ENCODE peak calls at places on chromosomes 13 and 19, in eight cellular contexts. S is GM23338, G is K562, R is HL-60, F is SK-N-SH, Y is HCT116, I is HepG2, W is Panc1. V is an unnamed sample.

GRCh38 chr13:63288576-63288975 is 1872.9 kb upstream of the PCDH20 start:
- DNase-seq in S (no peak), G (no peak), R (no peak), F (no peak), Y (no peak), I (no peak), W (no peak), V (no peak)

GRCh38 chr13:84570831-84571230 is 688.6 kb upstream of the SLITRK1 start:
- DNase-seq in S (no peak), G (no peak), R (no peak), F (no peak), Y (no peak), I (no peak), W (no peak), V (no peak)

GRCh38 chr13:114101831-114102520 is 30.4 kb downstream of the RASA3 start:
- DNase-seq in S (no peak), G (no peak), R (no peak), F (peak), Y (no peak), I (no peak), W (no peak), V (no peak)

GRCh38 chr13:25329706-25330105 is 28.3 kb downstream of the NUP58 start:
- DNase-seq in S (no peak), G (no peak), R (peak), F (no peak), Y (no peak), I (no peak), W (no peak), V (no peak)

GRCh38 chr13:110233181-110233641 is 73.7 kb downstream of the COL4A1 start:
- DNase-seq in S (no peak), G (no peak), R (no peak), F (peak), Y (no peak), I (no peak), W (no peak), V (no peak)

GRCh38 chr13:43878897-43879322 is 630 bp downstream of the CCDC122 start:
- DNase-seq in S (peak), G (no peak), R (peak), F (no peak), Y (no peak), I (peak), W (no peak), V (peak)

GRCh38 chr19:5579286-5579685 is 11.5 kb upstream of the TINCR start:
- DNase-seq in S (no peak), G (no peak), R (no peak), F (no peak), Y (no peak), I (no peak), W (no peak), V (no peak)

GRCh38 chr19:18839465-18840287 is 7.9 kb downstream of the UPF1 start:
- DNase-seq in S (peak), G (no peak), R (no peak), F (no peak), Y (no peak), I (peak), W (no peak), V (no peak)

GRCh38 chr19:10935371-10936059 is 6.9 kb downstream of the TIMM29 start:
- DNase-seq in S (no peak), G (peak), R (no peak), F (no peak), Y (no peak), I (no peak), W (no peak), V (no peak)

GRCh38 chr13:45674908-45675307 is 27.2 kb upstream of the CBY2 start:
- DNase-seq in S (peak), G (no peak), R (no peak), F (peak), Y (no peak), I (no peak), W (no peak), V (no peak)

GRCh38 chr13:52128714-52129700 is at the start of gene NEK5:
- DNase-seq in S (peak), G (peak), R (peak), F (peak), Y (peak), I (peak), W (no peak), V (no peak)

GRCh38 chr13:40306817-40307216 is 359.6 kb downstream of the FOXO1 start:
- DNase-seq in S (no peak), G (no peak), R (no peak), F (no peak), Y (no peak), I (no peak), W (no peak), V (no peak)

GRCh38 chr13:31242935-31243334 is 43.2 kb downstream of the B3GLCT start:
- DNase-seq in S (no peak), G (no peak), R (no peak), F (no peak), Y (no peak), I (no peak), W (no peak), V (no peak)

GRCh38 chr19:13014101-13014920 is 19.0 kb downstream of the NFIX start:
- DNase-seq in S (peak), G (no peak), R (peak), F (no peak), Y (no peak), I (no peak), W (no peak), V (no peak)

GRCh38 chr13:54658771-54659170 is 1630.2 kb downstream of the OLFM4 start:
- DNase-seq in S (no peak), G (no peak), R (no peak), F (no peak), Y (no peak), I (no peak), W (no peak), V (no peak)

GRCh38 chr19:49506575-49507105 is 5.8 kb upstream of the FCGRT start:
- DNase-seq in S (peak), G (peak), R (peak), F (peak), Y (no peak), I (peak), W (no peak), V (no peak)

GRCh38 chr19:32971012-32971595 is 654 bp downstream of the CEP89 start:
- DNase-seq in S (no peak), G (no peak), R (no peak), F (peak), Y (no peak), I (no peak), W (no peak), V (no peak)

GRCh38 chr13:109204657-109205056 is 575.2 kb downstream of the MYO16 start:
- DNase-seq in S (no peak), G (no peak), R (no peak), F (no peak), Y (no peak), I (no peak), W (no peak), V (no peak)

GRCh38 chr13:104025303-104025702 is 959.1 kb upstream of the SLC10A2 start:
- DNase-seq in S (no peak), G (no peak), R (no peak), F (no peak), Y (no peak), I (no peak), W (no peak), V (no peak)

GRCh38 chr19:19661141-19661674 is 2.3 kb downstream of the ATP13A1 start:
- DNase-seq in S (no peak), G (no peak), R (no peak), F (no peak), Y (no peak), I (no peak), W (no peak), V (no peak)

GRCh38 chr13:23466144-23467002 is 32.9 kb upstream of the SACS start:
- DNase-seq in S (peak), G (peak), R (peak), F (peak), Y (peak), I (peak), W (peak), V (peak)

GRCh38 chr19:13868663-13869062 is 8.3 kb upstream of the NANOS3 start:
- DNase-seq in S (no peak), G (no peak), R (no peak), F (no peak), Y (no peak), I (no peak), W (no peak), V (no peak)

GRCh38 chr19:13189600-13189999 is 39.4 kb downstream of the IER2 start:
- DNase-seq in S (no peak), G (no peak), R (no peak), F (no peak), Y (no peak), I (peak), W (no peak), V (no peak)

GRCh38 chr19:35164418-35164817 is 9.9 kb downstream of the FXYD5 start:
- DNase-seq in S (no peak), G (no peak), R (no peak), F (no peak), Y (peak), I (no peak), W (no peak), V (no peak)

GRCh38 chr13:84362777-84363176 is 480.5 kb upstream of the SLITRK1 start:
- DNase-seq in S (peak), G (no peak), R (no peak), F (no peak), Y (no peak), I (no peak), W (no peak), V (no peak)

GRCh38 chr19:3343619-3344502 is 22.5 kb upstream of the NFIC start:
- DNase-seq in S (peak), G (peak), R (peak), F (peak), Y (peak), I (peak), W (no peak), V (no peak)

DNA sequence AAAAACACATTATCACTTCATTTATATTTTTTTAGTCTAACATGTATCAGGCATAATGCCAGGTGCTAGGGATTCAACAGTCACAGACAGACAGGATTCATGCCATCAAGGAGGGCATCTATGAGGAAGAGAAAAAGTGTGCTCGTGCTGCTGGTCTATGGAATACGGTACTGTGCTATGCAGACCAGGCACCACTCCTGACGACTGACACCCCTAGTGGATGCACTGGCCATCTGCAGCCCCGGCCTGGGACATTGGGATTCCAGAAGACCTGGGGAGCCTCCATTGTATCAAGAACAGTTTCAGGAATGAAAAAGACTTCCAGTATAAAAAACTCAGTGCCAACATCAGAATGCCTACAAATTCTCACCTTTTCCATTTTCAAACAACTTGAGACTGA is 94.0 kb downstream of the KLF12 start:
- DNase-seq in S (peak), G (peak), R (peak), F (peak), Y (peak), I (peak), W (peak), V (no peak)
- TF ChIP-seq REST in S (no peak), G (no peak), R (no peak), F (no peak), Y (no peak), I (no peak), W (no peak), V (no peak)

DNA sequence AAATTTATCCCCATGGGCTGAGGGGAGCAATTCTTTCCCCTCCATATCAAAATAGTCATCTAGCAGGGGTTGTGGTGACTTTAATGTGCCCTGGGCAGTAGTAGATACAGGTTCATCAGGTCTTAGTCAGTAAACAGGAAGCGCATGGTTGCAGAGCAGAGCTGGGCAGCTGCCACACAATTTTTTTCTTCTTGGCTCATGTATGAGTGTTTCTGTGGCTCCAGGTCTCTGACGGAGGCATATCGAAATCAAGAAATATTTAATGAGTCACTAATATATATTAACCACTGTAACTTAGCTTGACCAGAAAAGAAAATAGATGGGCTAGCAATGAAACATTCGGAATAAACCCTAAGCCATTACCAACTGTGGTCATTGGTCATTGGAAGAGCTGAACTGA is 68.4 kb upstream of the UBL3 start:
- DNase-seq in S (no peak), G (no peak), R (no peak), F (no peak), Y (no peak), I (no peak), W (no peak), V (no peak)
- TF ChIP-seq POLR2AphosphoS5 in S (no peak), G (no peak), R (no peak), F (peak), Y (no peak), I (no peak), W (no peak), V (no peak)

DNA sequence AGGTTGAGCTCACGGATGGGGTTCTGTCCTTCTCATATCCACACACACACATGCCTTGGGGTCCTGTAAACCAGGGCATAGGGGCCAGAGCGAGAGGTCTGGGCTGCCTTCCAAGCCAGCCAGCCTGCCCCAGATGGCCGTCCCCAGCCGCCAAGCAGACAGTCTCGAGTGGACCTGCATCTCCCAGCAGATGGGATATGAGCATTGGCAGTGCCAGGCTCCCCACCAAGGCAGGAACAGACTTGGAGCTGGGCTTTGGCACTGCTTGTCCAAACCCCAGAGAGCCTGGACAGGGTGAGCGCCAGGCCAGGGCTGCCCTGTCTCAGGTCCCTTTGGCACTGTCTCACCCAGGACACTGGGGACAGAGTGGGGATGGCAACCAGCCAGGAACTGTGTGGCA is 130.4 kb downstream of the DPF1 start:
- DNase-seq in S (no peak), G (no peak), R (no peak), F (peak), Y (no peak), I (no peak), W (no peak), V (no peak)
- TF ChIP-seq REST in S (no peak), G (no peak), R (no peak), F (no peak), Y (no peak), I (no peak), W (no peak), V (no peak)

DNA sequence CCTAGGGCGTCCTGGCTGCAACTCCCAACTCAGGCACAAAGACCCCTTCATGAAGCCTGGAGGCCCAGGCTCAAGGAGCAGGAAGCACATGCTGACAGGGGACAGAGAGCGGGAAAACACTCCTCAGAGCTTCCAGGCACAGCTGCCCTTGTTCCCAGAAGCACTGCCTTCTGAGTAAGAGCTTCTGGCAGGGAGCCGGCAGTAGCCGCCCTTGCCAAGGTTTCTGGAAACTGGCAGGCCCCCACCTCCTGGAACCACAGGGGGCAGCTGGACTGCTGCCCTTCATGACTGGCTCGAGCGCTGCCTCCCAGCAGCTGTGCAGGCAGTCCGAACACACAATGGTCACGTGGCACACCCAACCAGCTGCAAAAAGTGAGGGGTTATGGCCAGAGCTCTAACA is 33.6 kb upstream of the EPHX3 start:
- DNase-seq in S (no peak), G (no peak), R (no peak), F (peak), Y (no peak), I (no peak), W (no peak), V (no peak)
- TF ChIP-seq POLR2AphosphoS5 in S (no peak), G (no peak), R (no peak), F (peak), Y (no peak), I (no peak), W (no peak), V (no peak)